ENCODE peak calls at places on chromosomes 1 and 21, in nine cellular contexts. X is activated CD4-positive, CD25-positive, alpha-beta regulatory T cell treated with anti-CD3 and anti-CD28 coated beads, Interleukin-2, amount 50 U/mL, for 72 hours; Z is stimulated activated CD4-positive, alpha-beta T cell treated with anti-CD3 and anti-CD28 coated beads, Interleukin-12 subunit alpha, Interleukin-12 subunit beta, amount 100 ng/mL, for 48 hours; L is OCI-LY7; M is suprapubic skin; C is activated CD4-positive, alpha-beta T cell treated with anti-CD3 and anti-CD28 coated beads, Interleukin-2, amount 10 ng/mL, durations not matched to agents 7 days and 5 days; W is D341Med; J is pulmonary artery endothelial cell; K is naive thymus-derived CD8-positive, alpha-beta T cell. V is an unnamed sample.

GRCh38 chr1:32897082-32898049 is 3.8 kb downstream of the TMEM54 start:
- DNase-seq in J (no peak), W (no peak), L (no peak), M (no peak), C (no peak), K (no peak), X (no peak), Z (no peak), V (no peak)

GRCh38 chr1:70449049-70449448 is 38.0 kb downstream of the CTH start:
- DNase-seq in X (no peak), W (no peak), C (no peak), Z (no peak), K (no peak), L (no peak), M (no peak), J (no peak), V (no peak)

GRCh38 chr1:119613769-119614358 is 34.2 kb downstream of the ZNF697 start:
- DNase-seq in K (peak; percentile 22), J (peak; percentile 58), L (peak; percentile 68), Z (peak; percentile 79), X (peak; percentile 62), C (peak; percentile 82), W (peak; percentile 77), M (peak; percentile 83), V (peak; percentile 34)

GRCh38 chr1:203491664-203492485 is 2.1 kb upstream of the OPTC start:
- DNase-seq in C (no peak), J (no peak), L (no peak), X (no peak), M (no peak), W (no peak), K (no peak), Z (no peak), V (no peak)

GRCh38 chr1:22935450-22935849 is 37.2 kb downstream of the LACTBL1 start:
- DNase-seq in M (no peak), K (no peak), Z (no peak), L (no peak), W (peak; percentile 15), J (no peak), X (no peak), C (no peak), V (no peak)

GRCh38 chr21:34352556-34352955 is 11.2 kb upstream of the KCNE2 start:
- DNase-seq in J (no peak), Z (no peak), C (no peak), K (no peak), M (no peak), L (no peak), X (no peak), W (no peak), V (no peak)

GRCh38 chr1:96992871-96993270 is 271.3 kb downstream of the PTBP2 start:
- DNase-seq in K (no peak), Z (no peak), M (no peak), X (no peak), C (no peak), W (no peak), L (no peak), J (no peak), V (no peak)

GRCh38 chr1:175904808-175905207 is 161.4 kb upstream of the TNR start:
- DNase-seq in W (no peak), C (no peak), K (no peak), Z (no peak), M (no peak), J (no peak), X (no peak), L (no peak), V (no peak)

GRCh38 chr1:48049823-48050539 is 52.8 kb upstream of the TRABD2B start:
- DNase-seq in L (no peak), K (no peak), Z (no peak), X (no peak), J (no peak), W (no peak), M (no peak), C (no peak), V (no peak)

GRCh38 chr1:168803696-168804510 is 74.9 kb upstream of the DPT start:
- DNase-seq in M (no peak), J (no peak), L (no peak), Z (no peak), X (no peak), W (no peak), C (no peak), K (no peak), V (no peak)

GRCh38 chr1:184530226-184530625 is 143.4 kb downstream of the C1orf21 start:
- DNase-seq in Z (no peak), M (no peak), C (no peak), J (no peak), W (no peak), L (no peak), X (no peak), K (no peak), V (no peak)

GRCh38 chr21:24895885-24896734 is 711.2 kb downstream of the MRPL39 start:
- DNase-seq in C (no peak), K (no peak), J (no peak), Z (no peak), L (no peak), X (no peak), W (no peak), M (no peak), V (peak; percentile 51)

GRCh38 chr1:86201321-86201720 is 44.7 kb upstream of the COL24A1 start:
- DNase-seq in X (no peak), Z (no peak), L (no peak), W (no peak), C (no peak), K (no peak), J (no peak), M (no peak), V (no peak)

GRCh38 chr1:44908427-44908826 is 65.4 kb upstream of the PTCH2 start:
- DNase-seq in C (no peak), X (no peak), K (no peak), W (no peak), M (no peak), L (no peak), J (no peak), Z (no peak), V (no peak)

GRCh38 chr1:203601717-203602309 is 24.8 kb upstream of the ATP2B4 start:
- DNase-seq in X (no peak), C (no peak), K (no peak), W (no peak), Z (no peak), L (no peak), J (no peak), M (no peak), V (no peak)

GRCh38 chr21:35664683-35665082 is 395.6 kb downstream of the SETD4 start:
- DNase-seq in K (no peak), M (no peak), L (no peak), C (no peak), Z (no peak), W (no peak), X (no peak), J (no peak), V (no peak)

GRCh38 chr1:21293537-21294265 is 3.4 kb upstream of the ECE1 start:
- DNase-seq in Z (peak; percentile 78), W (no peak), X (peak; percentile 59), J (no peak), M (no peak), C (peak; percentile 70), K (peak; percentile 60), L (peak; percentile 68), V (no peak)

GRCh38 chr1:77514871-77515776 is 167.3 kb downstream of the ZZZ3 start:
- DNase-seq in C (no peak), J (no peak), X (no peak), Z (no peak), M (no peak), L (peak; percentile 37), K (no peak), W (no peak), V (peak; percentile 57)

V was measured in AML-193.